ENCODE peak calls at places on chromosomes 13 and 19, in six cellular contexts. One of them, this sample, is unnamed.

GRCh38 chr19:4385291-4386037 is 14.9 kb downstream of the SH3GL1 start:
- DNase-seq in stimulated activated CD4-positive, alpha-beta T cell treated with anti-CD3 and anti-CD28 coated beads, Interleukin-4, amount 100 ng/mL, for 24 hours: no peak
- DNase-seq in NCI-H460: no peak
- DNase-seq in activated CD4-positive, alpha-beta T cell treated with anti-CD3 and anti-CD28 coated beads for 4 hours: no peak
- DNase-seq in GM23248: no peak
- DNase-seq in activated T-helper 2 cell treated with anti-CD3 and anti-CD28 coated beads, Interferon-gamma antibody, Interleukin-2, Interleukin-4, amounts not matched to agents 10 μg/mL and 5 μg/mL and 100 μg/mL, durations not matched to agents 14 hours and 24 hours and 36 hours: no peak
- DNase-seq in this sample: no peak

GRCh38 chr19:56066152-56067023 is 54.7 kb downstream of the ZNF787 start:
- DNase-seq in stimulated activated CD4-positive, alpha-beta T cell treated with anti-CD3 and anti-CD28 coated beads, Interleukin-4, amount 100 ng/mL, for 24 hours: peak
- DNase-seq in activated CD4-positive, alpha-beta T cell treated with anti-CD3 and anti-CD28 coated beads for 4 hours: peak
- DNase-seq in GM23248: peak
- DNase-seq in NCI-H460: peak
- DNase-seq in activated T-helper 2 cell treated with anti-CD3 and anti-CD28 coated beads, Interferon-gamma antibody, Interleukin-2, Interleukin-4, amounts not matched to agents 10 μg/mL and 5 μg/mL and 100 μg/mL, durations not matched to agents 14 hours and 24 hours and 36 hours: peak
- DNase-seq in this sample: peak

GRCh38 chr19:52270266-52270885 is 989 bp downstream of the ZNF766 start:
- DNase-seq in activated T-helper 2 cell treated with anti-CD3 and anti-CD28 coated beads, Interferon-gamma antibody, Interleukin-2, Interleukin-4, amounts not matched to agents 10 μg/mL and 5 μg/mL and 100 μg/mL, durations not matched to agents 14 hours and 24 hours and 36 hours: no peak
- DNase-seq in stimulated activated CD4-positive, alpha-beta T cell treated with anti-CD3 and anti-CD28 coated beads, Interleukin-4, amount 100 ng/mL, for 24 hours: peak
- DNase-seq in activated CD4-positive, alpha-beta T cell treated with anti-CD3 and anti-CD28 coated beads for 4 hours: peak
- DNase-seq in NCI-H460: no peak
- DNase-seq in GM23248: peak
- DNase-seq in this sample: peak

GRCh38 chr19:50794074-50794777 is 4.0 kb downstream of the ACP4 start:
- DNase-seq in GM23248: peak
- DNase-seq in stimulated activated CD4-positive, alpha-beta T cell treated with anti-CD3 and anti-CD28 coated beads, Interleukin-4, amount 100 ng/mL, for 24 hours: no peak
- DNase-seq in activated CD4-positive, alpha-beta T cell treated with anti-CD3 and anti-CD28 coated beads for 4 hours: no peak
- DNase-seq in NCI-H460: no peak
- DNase-seq in activated T-helper 2 cell treated with anti-CD3 and anti-CD28 coated beads, Interferon-gamma antibody, Interleukin-2, Interleukin-4, amounts not matched to agents 10 μg/mL and 5 μg/mL and 100 μg/mL, durations not matched to agents 14 hours and 24 hours and 36 hours: no peak
- DNase-seq in this sample: no peak

GRCh38 chr19:49801966-49802661 is 11.0 kb downstream of the FUZ start:
- DNase-seq in NCI-H460: peak
- DNase-seq in activated T-helper 2 cell treated with anti-CD3 and anti-CD28 coated beads, Interferon-gamma antibody, Interleukin-2, Interleukin-4, amounts not matched to agents 10 μg/mL and 5 μg/mL and 100 μg/mL, durations not matched to agents 14 hours and 24 hours and 36 hours: no peak
- DNase-seq in activated CD4-positive, alpha-beta T cell treated with anti-CD3 and anti-CD28 coated beads for 4 hours: no peak
- DNase-seq in GM23248: peak
- DNase-seq in stimulated activated CD4-positive, alpha-beta T cell treated with anti-CD3 and anti-CD28 coated beads, Interleukin-4, amount 100 ng/mL, for 24 hours: no peak
- DNase-seq in this sample: peak

GRCh38 chr13:72507394-72508199 is 219.8 kb downstream of the MZT1 start:
- DNase-seq in activated T-helper 2 cell treated with anti-CD3 and anti-CD28 coated beads, Interferon-gamma antibody, Interleukin-2, Interleukin-4, amounts not matched to agents 10 μg/mL and 5 μg/mL and 100 μg/mL, durations not matched to agents 14 hours and 24 hours and 36 hours: no peak
- DNase-seq in activated CD4-positive, alpha-beta T cell treated with anti-CD3 and anti-CD28 coated beads for 4 hours: no peak
- DNase-seq in NCI-H460: peak
- DNase-seq in stimulated activated CD4-positive, alpha-beta T cell treated with anti-CD3 and anti-CD28 coated beads, Interleukin-4, amount 100 ng/mL, for 24 hours: no peak
- DNase-seq in GM23248: no peak
- DNase-seq in this sample: peak

GRCh38 chr13:101140936-101141335 is 275.4 kb downstream of the NALCN start:
- DNase-seq in NCI-H460: no peak
- DNase-seq in activated CD4-positive, alpha-beta T cell treated with anti-CD3 and anti-CD28 coated beads for 4 hours: no peak
- DNase-seq in activated T-helper 2 cell treated with anti-CD3 and anti-CD28 coated beads, Interferon-gamma antibody, Interleukin-2, Interleukin-4, amounts not matched to agents 10 μg/mL and 5 μg/mL and 100 μg/mL, durations not matched to agents 14 hours and 24 hours and 36 hours: no peak
- DNase-seq in GM23248: no peak
- DNase-seq in stimulated activated CD4-positive, alpha-beta T cell treated with anti-CD3 and anti-CD28 coated beads, Interleukin-4, amount 100 ng/mL, for 24 hours: no peak
- DNase-seq in this sample: no peak

GRCh38 chr13:31699650-31700049 is 39.7 kb upstream of the RXFP2 start:
- DNase-seq in NCI-H460: no peak
- DNase-seq in activated CD4-positive, alpha-beta T cell treated with anti-CD3 and anti-CD28 coated beads for 4 hours: no peak
- DNase-seq in activated T-helper 2 cell treated with anti-CD3 and anti-CD28 coated beads, Interferon-gamma antibody, Interleukin-2, Interleukin-4, amounts not matched to agents 10 μg/mL and 5 μg/mL and 100 μg/mL, durations not matched to agents 14 hours and 24 hours and 36 hours: no peak
- DNase-seq in stimulated activated CD4-positive, alpha-beta T cell treated with anti-CD3 and anti-CD28 coated beads, Interleukin-4, amount 100 ng/mL, for 24 hours: no peak
- DNase-seq in GM23248: no peak
- DNase-seq in this sample: no peak

GRCh38 chr13:41694902-41695301 is 237.6 kb downstream of the RGCC start:
- DNase-seq in stimulated activated CD4-positive, alpha-beta T cell treated with anti-CD3 and anti-CD28 coated beads, Interleukin-4, amount 100 ng/mL, for 24 hours: no peak
- DNase-seq in NCI-H460: peak
- DNase-seq in activated CD4-positive, alpha-beta T cell treated with anti-CD3 and anti-CD28 coated beads for 4 hours: no peak
- DNase-seq in GM23248: peak
- DNase-seq in activated T-helper 2 cell treated with anti-CD3 and anti-CD28 coated beads, Interferon-gamma antibody, Interleukin-2, Interleukin-4, amounts not matched to agents 10 μg/mL and 5 μg/mL and 100 μg/mL, durations not matched to agents 14 hours and 24 hours and 36 hours: no peak
- DNase-seq in this sample: peak

GRCh38 chr13:73096173-73097117 is 37.6 kb downstream of the KLF5 start:
- DNase-seq in activated T-helper 2 cell treated with anti-CD3 and anti-CD28 coated beads, Interferon-gamma antibody, Interleukin-2, Interleukin-4, amounts not matched to agents 10 μg/mL and 5 μg/mL and 100 μg/mL, durations not matched to agents 14 hours and 24 hours and 36 hours: no peak
- DNase-seq in activated CD4-positive, alpha-beta T cell treated with anti-CD3 and anti-CD28 coated beads for 4 hours: peak
- DNase-seq in NCI-H460: no peak
- DNase-seq in stimulated activated CD4-positive, alpha-beta T cell treated with anti-CD3 and anti-CD28 coated beads, Interleukin-4, amount 100 ng/mL, for 24 hours: no peak
- DNase-seq in GM23248: no peak
- DNase-seq in this sample: no peak

GRCh38 chr13:28530729-28531194 is 35.8 kb upstream of the FLT1 start:
- DNase-seq in activated T-helper 2 cell treated with anti-CD3 and anti-CD28 coated beads, Interferon-gamma antibody, Interleukin-2, Interleukin-4, amounts not matched to agents 10 μg/mL and 5 μg/mL and 100 μg/mL, durations not matched to agents 14 hours and 24 hours and 36 hours: no peak
- DNase-seq in NCI-H460: no peak
- DNase-seq in stimulated activated CD4-positive, alpha-beta T cell treated with anti-CD3 and anti-CD28 coated beads, Interleukin-4, amount 100 ng/mL, for 24 hours: no peak
- DNase-seq in activated CD4-positive, alpha-beta T cell treated with anti-CD3 and anti-CD28 coated beads for 4 hours: no peak
- DNase-seq in GM23248: peak
- DNase-seq in this sample: peak

GRCh38 chr13:36054041-36054440 is 77.1 kb downstream of the DCLK1 start:
- DNase-seq in GM23248: no peak
- DNase-seq in NCI-H460: no peak
- DNase-seq in activated T-helper 2 cell treated with anti-CD3 and anti-CD28 coated beads, Interferon-gamma antibody, Interleukin-2, Interleukin-4, amounts not matched to agents 10 μg/mL and 5 μg/mL and 100 μg/mL, durations not matched to agents 14 hours and 24 hours and 36 hours: no peak
- DNase-seq in activated CD4-positive, alpha-beta T cell treated with anti-CD3 and anti-CD28 coated beads for 4 hours: no peak
- DNase-seq in stimulated activated CD4-positive, alpha-beta T cell treated with anti-CD3 and anti-CD28 coated beads, Interleukin-4, amount 100 ng/mL, for 24 hours: no peak
- DNase-seq in this sample: no peak

GRCh38 chr13:42497798-42498197 is 76.2 kb upstream of the TNFSF11 start:
- DNase-seq in stimulated activated CD4-positive, alpha-beta T cell treated with anti-CD3 and anti-CD28 coated beads, Interleukin-4, amount 100 ng/mL, for 24 hours: peak
- DNase-seq in activated CD4-positive, alpha-beta T cell treated with anti-CD3 and anti-CD28 coated beads for 4 hours: peak
- DNase-seq in activated T-helper 2 cell treated with anti-CD3 and anti-CD28 coated beads, Interferon-gamma antibody, Interleukin-2, Interleukin-4, amounts not matched to agents 10 μg/mL and 5 μg/mL and 100 μg/mL, durations not matched to agents 14 hours and 24 hours and 36 hours: no peak
- DNase-seq in GM23248: peak
- DNase-seq in NCI-H460: no peak
- DNase-seq in this sample: no peak

GRCh38 chr19:33399745-33400681 is 26.5 kb downstream of the CEBPG start:
- DNase-seq in GM23248: no peak
- DNase-seq in activated T-helper 2 cell treated with anti-CD3 and anti-CD28 coated beads, Interferon-gamma antibody, Interleukin-2, Interleukin-4, amounts not matched to agents 10 μg/mL and 5 μg/mL and 100 μg/mL, durations not matched to agents 14 hours and 24 hours and 36 hours: no peak
- DNase-seq in activated CD4-positive, alpha-beta T cell treated with anti-CD3 and anti-CD28 coated beads for 4 hours: no peak
- DNase-seq in NCI-H460: no peak
- DNase-seq in stimulated activated CD4-positive, alpha-beta T cell treated with anti-CD3 and anti-CD28 coated beads, Interleukin-4, amount 100 ng/mL, for 24 hours: no peak
- DNase-seq in this sample: no peak

GRCh38 chr19:40803857-40804782 is 5.1 kb downstream of the EGLN2 start:
- DNase-seq in GM23248: no peak
- DNase-seq in activated CD4-positive, alpha-beta T cell treated with anti-CD3 and anti-CD28 coated beads for 4 hours: peak
- DNase-seq in NCI-H460: no peak
- DNase-seq in activated T-helper 2 cell treated with anti-CD3 and anti-CD28 coated beads, Interferon-gamma antibody, Interleukin-2, Interleukin-4, amounts not matched to agents 10 μg/mL and 5 μg/mL and 100 μg/mL, durations not matched to agents 14 hours and 24 hours and 36 hours: peak
- DNase-seq in stimulated activated CD4-positive, alpha-beta T cell treated with anti-CD3 and anti-CD28 coated beads, Interleukin-4, amount 100 ng/mL, for 24 hours: peak
- DNase-seq in this sample: no peak

GRCh38 chr13:98103942-98104880 is 38.7 kb upstream of the FARP1 start:
- DNase-seq in activated T-helper 2 cell treated with anti-CD3 and anti-CD28 coated beads, Interferon-gamma antibody, Interleukin-2, Interleukin-4, amounts not matched to agents 10 μg/mL and 5 μg/mL and 100 μg/mL, durations not matched to agents 14 hours and 24 hours and 36 hours: no peak
- DNase-seq in activated CD4-positive, alpha-beta T cell treated with anti-CD3 and anti-CD28 coated beads for 4 hours: no peak
- DNase-seq in NCI-H460: no peak
- DNase-seq in stimulated activated CD4-positive, alpha-beta T cell treated with anti-CD3 and anti-CD28 coated beads, Interleukin-4, amount 100 ng/mL, for 24 hours: no peak
- DNase-seq in GM23248: peak
- DNase-seq in this sample: no peak

GRCh38 chr13:93522486-93522885 is 295.9 kb downstream of the GPC6 start:
- DNase-seq in activated T-helper 2 cell treated with anti-CD3 and anti-CD28 coated beads, Interferon-gamma antibody, Interleukin-2, Interleukin-4, amounts not matched to agents 10 μg/mL and 5 μg/mL and 100 μg/mL, durations not matched to agents 14 hours and 24 hours and 36 hours: no peak
- DNase-seq in GM23248: peak
- DNase-seq in activated CD4-positive, alpha-beta T cell treated with anti-CD3 and anti-CD28 coated beads for 4 hours: no peak
- DNase-seq in stimulated activated CD4-positive, alpha-beta T cell treated with anti-CD3 and anti-CD28 coated beads, Interleukin-4, amount 100 ng/mL, for 24 hours: no peak
- DNase-seq in NCI-H460: no peak
- DNase-seq in this sample: peak

GRCh38 chr19:50266896-50267295 is 62.3 kb downstream of the KCNC3 start:
- DNase-seq in activated CD4-positive, alpha-beta T cell treated with anti-CD3 and anti-CD28 coated beads for 4 hours: no peak
- DNase-seq in activated T-helper 2 cell treated with anti-CD3 and anti-CD28 coated beads, Interferon-gamma antibody, Interleukin-2, Interleukin-4, amounts not matched to agents 10 μg/mL and 5 μg/mL and 100 μg/mL, durations not matched to agents 14 hours and 24 hours and 36 hours: no peak
- DNase-seq in stimulated activated CD4-positive, alpha-beta T cell treated with anti-CD3 and anti-CD28 coated beads, Interleukin-4, amount 100 ng/mL, for 24 hours: peak
- DNase-seq in GM23248: no peak
- DNase-seq in NCI-H460: no peak
- DNase-seq in this sample: no peak

GRCh38 chr19:49988433-49988832 is 27.5 kb upstream of the SIGLEC11 start:
- DNase-seq in NCI-H460: no peak
- DNase-seq in activated T-helper 2 cell treated with anti-CD3 and anti-CD28 coated beads, Interferon-gamma antibody, Interleukin-2, Interleukin-4, amounts not matched to agents 10 μg/mL and 5 μg/mL and 100 μg/mL, durations not matched to agents 14 hours and 24 hours and 36 hours: no peak
- DNase-seq in GM23248: peak
- DNase-seq in activated CD4-positive, alpha-beta T cell treated with anti-CD3 and anti-CD28 coated beads for 4 hours: no peak
- DNase-seq in stimulated activated CD4-positive, alpha-beta T cell treated with anti-CD3 and anti-CD28 coated beads, Interleukin-4, amount 100 ng/mL, for 24 hours: peak
- DNase-seq in this sample: peak